ENCODE peak calls at places on chromosomes 6 and 20, in four cellular contexts. C is neural progenitor cell, A is HL-60, M is EH. L is an unnamed sample.

GRCh38 chr20:34536798-34537394 is 20.7 kb downstream of the DYNLRB1 start:
- DNase-seq in C (peak; percentile 65), A (no peak), M (peak; percentile 51), L (no peak)

GRCh38 chr6:18207949-18208348 is 52.7 kb downstream of the KDM1B start:
- DNase-seq in C (no peak), A (no peak), M (no peak), L (no peak)

GRCh38 chr20:47799116-47799715 is 13.9 kb upstream of the SULF2 start:
- DNase-seq in C (no peak), A (no peak), M (no peak), L (no peak)

GRCh38 chr6:89501239-89501638 is 68.3 kb downstream of the ANKRD6 start:
- DNase-seq in C (peak; percentile 91), A (no peak), M (peak; percentile 2), L (no peak)

GRCh38 chr6:10205892-10206291 is 209.0 kb downstream of the TFAP2A start:
- DNase-seq in C (no peak), A (peak; percentile 77), M (no peak), L (no peak)

GRCh38 chr6:31631681-31632278 is 11.3 kb downstream of the PRRC2A start:
- DNase-seq in C (no peak), A (no peak), M (no peak), L (no peak)

GRCh38 chr20:38091447-38092216 is 58.1 kb downstream of the RPRD1B start:
- DNase-seq in C (no peak), A (no peak), M (no peak), L (no peak)

GRCh38 chr6:136016228-136017225 is 165.0 kb downstream of the PDE7B start:
- DNase-seq in C (no peak), A (no peak), M (peak; percentile 57), L (no peak)

GRCh38 chr6:97524846-97525245 is 241.8 kb upstream of the MMS22L start:
- DNase-seq in C (peak; percentile 76), A (no peak), M (no peak), L (no peak)

GRCh38 chr6:124879110-124879991 is 82.9 kb upstream of the RNF217 start:
- DNase-seq in C (no peak), A (no peak), M (no peak), L (no peak)

GRCh38 chr6:46772754-46773153 is 20.4 kb upstream of the MEP1A start:
- DNase-seq in C (no peak), A (peak; percentile 85), M (no peak), L (no peak)

GRCh38 chr6:79076160-79076559 is 1.9 kb downstream of the PHIP start:
- DNase-seq in C (no peak), A (no peak), M (peak; percentile 24), L (no peak)

GRCh38 chr6:100612101-100612500 is 147.4 kb upstream of the SIM1 start:
- DNase-seq in C (no peak), A (no peak), M (no peak), L (no peak)

GRCh38 chr6:52286798-52287432 is 2.4 kb upstream of the MCM3 start:
- DNase-seq in C (peak; percentile 77), A (no peak), M (peak; percentile 77), L (peak; percentile 28)

GRCh38 chr6:163228041-163228440 is 186.5 kb upstream of the QKI start:
- DNase-seq in C (no peak), A (no peak), M (no peak), L (no peak)

GRCh38 chr6:47360388-47360787 is 50.7 kb upstream of the TNFRSF21 start:
- DNase-seq in C (no peak), A (no peak), M (no peak), L (no peak)

GRCh38 chr6:149779644-149779963 is 30.1 kb downstream of the PCMT1 start:
- DNase-seq in C (no peak), A (no peak), M (no peak), L (no peak)

GRCh38 chr6:1316482-1317220 is 4.8 kb downstream of the FOXQ1 start:
- DNase-seq in C (peak; percentile 78), A (no peak), M (peak; percentile 47), L (no peak)

GRCh38 chr6:38797391-38797790 is 82.3 kb downstream of the DNAH8 start:
- DNase-seq in C (peak; percentile 11), A (no peak), M (no peak), L (no peak)

GRCh38 chr6:12865782-12866181 is 149.2 kb downstream of the PHACTR1 start:
- DNase-seq in C (no peak), A (no peak), M (no peak), L (no peak)

GRCh38 chr6:36387440-36388303 is at the start of gene ETV7:
- DNase-seq in C (peak; percentile 53), A (no peak), M (peak; percentile 42), L (peak; percentile 39)

GRCh38 chr20:19958243-19958642 is 58.9 kb upstream of the NAA20 start:
- DNase-seq in C (no peak), A (no peak), M (no peak), L (no peak)

GRCh38 chr6:55694148-55694547 is 115.2 kb upstream of the HMGCLL1 start:
- DNase-seq in C (peak; percentile 79), A (no peak), M (peak; percentile 1), L (no peak)

GRCh38 chr6:141610741-141611140 is 522.0 kb upstream of the GJE1 start:
- DNase-seq in C (peak; percentile 13), A (no peak), M (peak; percentile 46), L (no peak)

GRCh38 chr6:132995432-132995831 is 181.1 kb downstream of the RPS12 start:
- DNase-seq in C (no peak), A (no peak), M (no peak), L (no peak)